ENCODE peak calls at places on chromosomes 12 and 14, in four cellular contexts. H is breast epithelium, P is astrocyte, Q is heart right ventricle. A is an unnamed sample.

GRCh38 chr12:93743999-93744689 is 67.0 kb downstream of the CRADD start:
- DNase-seq in P (no peak), H (peak), Q (no peak), A (no peak)

GRCh38 chr14:100536721-100537700 is 50.2 kb downstream of the BEGAIN start:
- DNase-seq in H (peak), P (no peak), Q (no peak), A (no peak)

GRCh38 chr12:93434305-93434704 is 7.4 kb downstream of the UBE2N start:
- DNase-seq in P (peak), H (no peak), Q (no peak), A (peak)

GRCh38 chr12:99059824-99060526 is 414.9 kb downstream of the APAF1 start:
- DNase-seq in H (no peak), Q (peak), P (peak), A (no peak)

GRCh38 chr12:95789126-95790024 is 1.2 kb downstream of the NTN4 start:
- DNase-seq in Q (peak), P (no peak), H (peak), A (no peak)

GRCh38 chr12:100579844-100580243 is 6.4 kb downstream of the GAS2L3 start:
- DNase-seq in Q (no peak), P (peak), H (no peak), A (peak)

GRCh38 chr14:94113073-94113472 is 2.5 kb downstream of the IFI27 start:
- DNase-seq in P (no peak), Q (no peak), H (no peak), A (no peak)

GRCh38 chr14:52703225-52703624 is 3.8 kb upstream of the PSMC6 start:
- DNase-seq in P (peak), Q (no peak), H (peak), A (peak)

GRCh38 chr12:112574896-112575558 is 156.3 kb downstream of the PTPN11 start:
- DNase-seq in H (no peak), Q (no peak), P (no peak), A (no peak)